ENCODE peak calls at places on chromosomes 2 and 18, in seven cellular contexts. B, I, C, S, H, M and X are unnamed samples.

GRCh38 chr2:88537640-88538039 is 85.1 kb upstream of the FOXI3 start:
- DNase-seq in B (no peak), I (no peak), C (no peak), S (no peak), H (no peak), M (no peak), X (peak; percentile 23)

GRCh38 chr2:219250044-219250781 is 2.8 kb upstream of the TUBA4B start:
- DNase-seq in B (peak; percentile 36), I (peak; percentile 33), C (no peak), S (no peak), H (no peak), M (no peak), X (no peak)

GRCh38 chr18:59238385-59238784 is 18.4 kb downstream of the GRP start:
- DNase-seq in B (no peak), I (peak; percentile 36), C (no peak), S (no peak), H (no peak), M (no peak), X (no peak)

GRCh38 chr18:9608298-9608697 is 6.1 kb downstream of the PPP4R1 start:
- DNase-seq in B (no peak), I (peak; percentile 48), C (no peak), S (no peak), H (no peak), M (no peak), X (no peak)

GRCh38 chr18:11366410-11366809 is 217.0 kb upstream of the PIEZO2 start:
- DNase-seq in B (peak; percentile 14), I (no peak), C (no peak), S (no peak), H (no peak), M (no peak), X (no peak)

GRCh38 chr18:50819027-50819726 is 639 bp downstream of the MRO start:
- DNase-seq in B (no peak), I (peak; percentile 28), C (peak; percentile 13), S (peak; percentile 4), H (no peak), M (peak; percentile 16), X (peak; percentile 66)

GRCh38 chr2:76861708-76862107 is 660.5 kb downstream of the LRRTM4 start:
- DNase-seq in B (no peak), I (no peak), C (no peak), S (no peak), H (peak; percentile 88), M (no peak), X (no peak)

GRCh38 chr2:236195726-236196125 is 27.5 kb upstream of the GBX2 start:
- DNase-seq in B (no peak), I (no peak), C (no peak), S (no peak), H (no peak), M (no peak), X (no peak)

GRCh38 chr18:477565-477964 is 22.9 kb downstream of the COLEC12 start:
- DNase-seq in B (no peak), I (no peak), C (peak; percentile 50), S (no peak), H (peak; percentile 64), M (no peak), X (no peak)

GRCh38 chr2:217054791-217055190 is 194.9 kb upstream of the TNP1 start:
- DNase-seq in B (no peak), I (peak; percentile 62), C (peak; percentile 25), S (peak; percentile 63), H (no peak), M (no peak), X (no peak)

GRCh38 chr18:36724591-36725001 is 104.2 kb downstream of the TPGS2 start:
- DNase-seq in B (no peak), I (peak; percentile 60), C (no peak), S (no peak), H (no peak), M (no peak), X (no peak)

GRCh38 chr2:177265386-177265690 is 811 bp upstream of the NFE2L2 start:
- DNase-seq in B (peak; percentile 68), I (peak; percentile 76), C (peak; percentile 38), S (peak; percentile 74), H (peak; percentile 49), M (no peak), X (no peak)

GRCh38 chr18:8121942-8122480 is 487.2 kb upstream of the RAB12 start:
- DNase-seq in B (no peak), I (peak; percentile 93), C (peak; percentile 53), S (peak; percentile 37), H (no peak), M (peak; percentile 70), X (no peak)

GRCh38 chr2:44785433-44785832 is 156.1 kb upstream of the SIX3 start:
- DNase-seq in B (no peak), I (no peak), C (no peak), S (no peak), H (no peak), M (no peak), X (no peak)

GRCh38 chr2:181459646-181460045 is 2.5 kb downstream of the ITGA4 start:
- DNase-seq in B (peak; percentile 11), I (peak; percentile 54), C (no peak), S (no peak), H (no peak), M (no peak), X (no peak)

GRCh38 chr18:32777049-32777448 is 4.2 kb upstream of the KLHL14 start:
- DNase-seq in B (no peak), I (peak; percentile 15), C (no peak), S (no peak), H (no peak), M (peak; percentile 26), X (no peak)

GRCh38 chr2:211455225-211455841 is 898.9 kb downstream of the CPS1 start:
- DNase-seq in B (peak; percentile 39), I (peak; percentile 58), C (peak; percentile 78), S (peak; percentile 63), H (peak; percentile 33), M (peak; percentile 24), X (peak; percentile 74)

GRCh38 chr2:174697267-174697666 is 67.0 kb downstream of the CHRNA1 start:
- DNase-seq in B (peak; percentile 56), I (peak; percentile 78), C (peak; percentile 76), S (peak; percentile 57), H (peak; percentile 77), M (peak; percentile 40), X (peak; percentile 82)

DNA sequence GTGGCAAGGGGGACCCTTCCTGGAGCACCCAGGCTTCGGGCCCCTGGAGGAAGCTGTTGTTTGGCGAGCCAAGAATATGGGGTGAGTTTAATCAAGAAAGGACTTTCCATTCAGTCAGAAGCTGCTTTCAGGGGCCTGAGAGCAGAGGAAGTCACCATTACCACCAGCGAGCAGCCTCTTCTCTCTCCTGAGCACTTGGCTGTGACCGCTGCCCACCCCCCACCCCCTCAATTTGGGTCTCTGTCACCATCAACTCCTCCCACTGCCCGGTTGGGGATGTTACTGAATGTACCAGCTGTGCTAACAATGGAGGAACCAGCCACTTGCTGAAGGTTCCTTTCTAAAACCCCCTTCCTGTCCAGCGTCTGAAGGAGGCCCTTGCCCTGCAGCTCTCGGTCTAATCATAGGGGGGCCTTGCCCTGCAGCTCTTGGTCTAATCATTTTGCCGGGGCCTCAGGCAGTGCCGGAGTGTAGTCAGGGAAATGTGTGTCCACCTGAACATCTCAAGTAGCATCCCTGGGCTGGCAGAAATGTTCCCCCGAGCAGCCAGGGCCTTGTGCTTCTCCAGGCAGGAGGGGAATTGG is 957 bp downstream of the INPP5D start:
- DNase-seq in B (no peak), I (no peak), C (no peak), S (peak; percentile 40), H (peak; percentile 25), M (no peak), X (no peak)
- H3K4me3 ChIP-seq in B (no peak overlapping the region), I (no peak overlapping the region), C (no peak overlapping the region), S (peak overlapping the region; percentile 65), H (peak overlapping the region; percentile 84), M (no peak overlapping the region), X (no peak overlapping the region)

GRCh38 chr2:176157499-176158305 is 595 bp downstream of the HOXD3 start:
- DNase-seq in B (no peak), I (peak; percentile 69), C (no peak), S (peak; percentile 16), H (no peak), M (no peak), X (peak; percentile 82)
- H3K9me3 ChIP-seq in B (no peaks in the 10 kb centered on the region), I (no peaks in the 10 kb centered on the region), C (no peaks in the 10 kb centered on the region), S (no peaks in the 10 kb centered on the region), H (no peaks in the 10 kb centered on the region), M (no peaks in the 10 kb centered on the region), X (no peaks in the 10 kb centered on the region)

GRCh38 chr2:100895934-100896685 is 76.2 kb downstream of the NPAS2 start:
- DNase-seq in B (no peak), I (no peak), C (no peak), S (peak; percentile 31), H (no peak), M (no peak), X (no peak)
- H3K79me2 ChIP-seq in B (no peaks in the 10 kb centered on the region), I (no peaks in the 10 kb centered on the region), C (peaks cover 77% of the 10 kb centered on the region), S (no peaks in the 10 kb centered on the region), H (no peaks in the 10 kb centered on the region), M (peaks cover 50% of the 10 kb centered on the region), X (no peaks in the 10 kb centered on the region)

DNA sequence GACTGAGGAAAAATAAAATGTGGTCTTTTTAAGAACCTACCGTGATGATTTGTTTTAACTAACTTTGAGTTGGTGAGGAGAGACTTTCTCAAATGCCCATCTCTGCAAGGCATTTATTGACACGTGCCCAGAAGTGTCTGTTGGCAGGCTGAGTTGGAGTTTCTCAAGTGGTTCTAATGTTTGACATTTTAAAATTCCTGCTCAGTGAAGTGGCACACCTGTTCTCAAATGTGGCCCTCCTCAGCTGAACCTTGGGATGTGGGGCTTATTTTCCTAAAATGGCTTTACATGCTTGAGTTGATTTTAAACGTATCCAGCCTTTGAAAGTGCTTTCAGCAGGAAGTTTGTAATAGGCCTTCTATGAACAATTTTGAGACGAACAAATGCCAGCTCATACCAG is 876 bp upstream of the CAVIN2 start:
- DNase-seq in B (no peak), I (no peak), C (no peak), S (peak; percentile 43), H (no peak), M (no peak), X (no peak)
- H3K4me3 ChIP-seq in B (no peak overlapping the region), I (no peak overlapping the region), C (no peak overlapping the region), S (no peak overlapping the region), H (no peak overlapping the region), M (no peak overlapping the region), X (no peak overlapping the region)

DNA sequence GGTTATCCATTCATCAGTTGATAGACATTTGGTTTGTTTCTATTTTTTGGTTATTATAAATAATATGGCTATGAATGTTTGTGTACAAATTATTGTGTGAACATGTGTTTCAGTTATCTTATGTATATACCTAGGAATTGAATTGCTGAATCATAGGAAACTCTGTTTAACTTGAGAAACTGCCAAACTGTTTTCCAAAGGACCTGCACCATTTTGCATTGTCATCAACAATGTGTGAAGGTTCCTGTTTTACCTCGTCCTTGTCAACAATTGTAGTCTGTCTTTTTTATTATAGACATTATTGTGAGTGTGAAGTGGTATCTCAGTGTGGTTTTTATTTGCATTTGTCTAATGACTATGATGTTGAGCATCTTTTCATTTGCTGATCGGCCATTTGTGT is 17.1 kb downstream of the PDK1 start:
- DNase-seq in B (no peak), I (peak; percentile 2), C (peak; percentile 54), S (peak; percentile 37), H (no peak), M (no peak), X (no peak)
- H3K9me3 ChIP-seq in B (no peaks in the 10 kb centered on the region), I (peaks cover 5% of the 10 kb centered on the region), C (peaks cover 20% of the 10 kb centered on the region), S (no peaks in the 10 kb centered on the region), H (no peaks in the 10 kb centered on the region), M (peaks cover 12% of the 10 kb centered on the region), X (peaks cover 10% of the 10 kb centered on the region)

DNA sequence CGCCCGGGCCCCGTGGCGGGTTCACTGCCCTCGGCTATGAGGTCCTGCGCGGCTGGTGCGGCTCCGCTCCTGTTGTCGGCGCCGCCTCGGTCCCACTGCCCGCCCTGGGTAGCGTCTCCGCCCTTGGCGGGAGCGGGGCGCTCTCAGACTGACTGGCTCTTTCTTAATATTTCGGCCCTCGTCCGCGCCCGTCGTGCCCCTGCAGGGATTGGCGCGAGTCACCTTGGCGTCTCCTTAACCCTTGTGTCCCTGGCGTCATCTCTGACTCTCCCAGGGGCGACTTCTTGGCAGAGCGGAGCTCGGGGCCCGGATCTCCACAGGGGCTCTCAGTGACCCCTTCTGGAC is 1.3 kb downstream of the PTMA start:
- DNase-seq in B (no peak), I (peak; percentile 72), C (no peak), S (peak; percentile 27), H (no peak), M (peak; percentile 36), X (peak; percentile 53)
- H3K79me2 ChIP-seq in B (peaks cover 44% of the 10 kb centered on the region), I (peaks cover 48% of the 10 kb centered on the region), C (peaks cover 67% of the 10 kb centered on the region), S (peaks cover 41% of the 10 kb centered on the region), H (peaks cover 52% of the 10 kb centered on the region), M (peaks cover 53% of the 10 kb centered on the region), X (peaks cover 79% of the 10 kb centered on the region)